ENCODE peak calls at places on chromosomes 13 and 19, in seven cellular contexts. One of them, this sample, is unnamed.

GRCh38 chr19:12825259-12826131 is 8.9 kb downstream of the RTBDN start:
- DNase-seq in HTR-8/SVneo: no peak
- DNase-seq in fibroblast of mammary gland: no peak
- DNase-seq in activated CD4-positive, alpha-beta T cell treated with anti-CD3 and anti-CD28 coated beads for 4 hours: no peak
- DNase-seq in activated naive CD8-positive, alpha-beta T cell treated with anti-CD3 and anti-CD28 coated beads, Interleukin-2, amount 50 U/mL, for 16 hours: no peak
- DNase-seq in stomach: peak
- DNase-seq in NCI-H1436: no peak
- DNase-seq in this sample: no peak

GRCh38 chr19:32875428-32875827 is 5.9 kb upstream of the SLC7A9 start:
- DNase-seq in NCI-H1436: no peak
- DNase-seq in activated naive CD8-positive, alpha-beta T cell treated with anti-CD3 and anti-CD28 coated beads, Interleukin-2, amount 50 U/mL, for 16 hours: no peak
- DNase-seq in stomach: no peak
- DNase-seq in fibroblast of mammary gland: no peak
- DNase-seq in activated CD4-positive, alpha-beta T cell treated with anti-CD3 and anti-CD28 coated beads for 4 hours: no peak
- DNase-seq in HTR-8/SVneo: no peak
- DNase-seq in this sample: no peak

GRCh38 chr13:113802090-113802531 is 43.1 kb downstream of the TMEM255B start:
- DNase-seq in NCI-H1436: no peak
- DNase-seq in stomach: no peak
- DNase-seq in activated naive CD8-positive, alpha-beta T cell treated with anti-CD3 and anti-CD28 coated beads, Interleukin-2, amount 50 U/mL, for 16 hours: no peak
- DNase-seq in HTR-8/SVneo: peak
- DNase-seq in fibroblast of mammary gland: peak
- DNase-seq in activated CD4-positive, alpha-beta T cell treated with anti-CD3 and anti-CD28 coated beads for 4 hours: no peak
- DNase-seq in this sample: peak

GRCh38 chr19:2631213-2631821 is 71.2 kb downstream of the GNG7 start:
- DNase-seq in fibroblast of mammary gland: peak
- DNase-seq in activated naive CD8-positive, alpha-beta T cell treated with anti-CD3 and anti-CD28 coated beads, Interleukin-2, amount 50 U/mL, for 16 hours: no peak
- DNase-seq in stomach: no peak
- DNase-seq in NCI-H1436: no peak
- DNase-seq in activated CD4-positive, alpha-beta T cell treated with anti-CD3 and anti-CD28 coated beads for 4 hours: no peak
- DNase-seq in HTR-8/SVneo: no peak
- DNase-seq in this sample: no peak

GRCh38 chr19:20269461-20269860 is 102.4 kb downstream of the ZNF486 start:
- DNase-seq in fibroblast of mammary gland: no peak
- DNase-seq in activated CD4-positive, alpha-beta T cell treated with anti-CD3 and anti-CD28 coated beads for 4 hours: no peak
- DNase-seq in stomach: no peak
- DNase-seq in HTR-8/SVneo: no peak
- DNase-seq in NCI-H1436: no peak
- DNase-seq in activated naive CD8-positive, alpha-beta T cell treated with anti-CD3 and anti-CD28 coated beads, Interleukin-2, amount 50 U/mL, for 16 hours: no peak
- DNase-seq in this sample: no peak

GRCh38 chr13:63481334-63481733 is 2065.7 kb upstream of the PCDH20 start:
- DNase-seq in NCI-H1436: no peak
- DNase-seq in activated CD4-positive, alpha-beta T cell treated with anti-CD3 and anti-CD28 coated beads for 4 hours: no peak
- DNase-seq in fibroblast of mammary gland: peak
- DNase-seq in stomach: no peak
- DNase-seq in HTR-8/SVneo: peak
- DNase-seq in activated naive CD8-positive, alpha-beta T cell treated with anti-CD3 and anti-CD28 coated beads, Interleukin-2, amount 50 U/mL, for 16 hours: no peak
- DNase-seq in this sample: no peak

GRCh38 chr19:55005684-55006488 is 32.2 kb downstream of the GP6 start:
- DNase-seq in HTR-8/SVneo: peak
- DNase-seq in fibroblast of mammary gland: peak
- DNase-seq in stomach: no peak
- DNase-seq in activated CD4-positive, alpha-beta T cell treated with anti-CD3 and anti-CD28 coated beads for 4 hours: peak
- DNase-seq in NCI-H1436: no peak
- DNase-seq in activated naive CD8-positive, alpha-beta T cell treated with anti-CD3 and anti-CD28 coated beads, Interleukin-2, amount 50 U/mL, for 16 hours: no peak
- DNase-seq in this sample: peak

GRCh38 chr13:20045946-20046548 is 87.5 kb downstream of the ZMYM2 start:
- DNase-seq in activated naive CD8-positive, alpha-beta T cell treated with anti-CD3 and anti-CD28 coated beads, Interleukin-2, amount 50 U/mL, for 16 hours: no peak
- DNase-seq in activated CD4-positive, alpha-beta T cell treated with anti-CD3 and anti-CD28 coated beads for 4 hours: no peak
- DNase-seq in stomach: no peak
- DNase-seq in HTR-8/SVneo: no peak
- DNase-seq in fibroblast of mammary gland: no peak
- DNase-seq in NCI-H1436: no peak
- DNase-seq in this sample: no peak

GRCh38 chr19:19485161-19485997 is 30.0 kb downstream of the TSSK6 start:
- DNase-seq in stomach: no peak
- DNase-seq in activated naive CD8-positive, alpha-beta T cell treated with anti-CD3 and anti-CD28 coated beads, Interleukin-2, amount 50 U/mL, for 16 hours: no peak
- DNase-seq in HTR-8/SVneo: no peak
- DNase-seq in activated CD4-positive, alpha-beta T cell treated with anti-CD3 and anti-CD28 coated beads for 4 hours: no peak
- DNase-seq in fibroblast of mammary gland: peak
- DNase-seq in NCI-H1436: no peak
- DNase-seq in this sample: no peak